ENCODE peak calls at places on chromosome 22, in ten cellular contexts. A is C1 segment of cervical spinal cord; H is colonic mucosa; P is CD4-positive, CD25-positive, alpha-beta regulatory T cell; I is G401; B is cardiac muscle cell; Z is endothelial cell of umbilical vein; S is stimulated activated CD4-positive, alpha-beta T cell treated with anti-CD3 and anti-CD28 coated beads, Interleukin-4, amount 100 ng/mL, for 48 hours; E is CD8-positive, alpha-beta T cell; G is activated naive CD4-positive, alpha-beta T cell. D is an unnamed sample.

GRCh38 chr22:33038131-33038772 is 19.9 kb downstream of the SYN3 start:
- DNase-seq in E (no peak), S (no peak), H (no peak), B (peak), P (no peak), I (peak), G (no peak), Z (no peak), A (no peak), D (no peak)

GRCh38 chr22:24801906-24802504 is 4.0 kb upstream of the SGSM1 start:
- DNase-seq in I (no peak), A (no peak), G (no peak), B (no peak), S (peak), P (peak), Z (no peak), H (no peak), E (no peak), D (no peak)

GRCh38 chr22:32904044-32904443 is 102.5 kb downstream of the TIMP3 start:
- DNase-seq in S (no peak), H (peak), E (no peak), Z (no peak), P (peak), I (peak), A (no peak), G (no peak), B (peak), D (peak)

GRCh38 chr22:46226577-46226976 is 23.5 kb downstream of the CDPF1 start:
- DNase-seq in P (no peak), S (no peak), I (no peak), E (no peak), G (no peak), A (no peak), B (no peak), Z (no peak), H (no peak), D (no peak)

GRCh38 chr22:45194686-45195085 is 31.0 kb downstream of the NUP50 start:
- DNase-seq in G (no peak), Z (no peak), P (no peak), B (no peak), E (no peak), A (no peak), I (no peak), S (no peak), H (no peak), D (no peak)

GRCh38 chr22:23292453-23293350 is 112.4 kb downstream of the BCR start:
- DNase-seq in Z (no peak), A (no peak), E (no peak), I (no peak), P (no peak), H (no peak), S (no peak), B (no peak), G (no peak), D (no peak)

GRCh38 chr22:26401726-26402125 is 27.3 kb upstream of the ASPHD2 start:
- DNase-seq in H (no peak), P (no peak), A (no peak), E (no peak), I (no peak), Z (no peak), S (no peak), B (no peak), G (no peak), D (no peak)

GRCh38 chr22:17783773-17784480 is 9.7 kb upstream of the BID start:
- DNase-seq in P (no peak), S (no peak), Z (no peak), E (no peak), B (no peak), A (no peak), H (no peak), G (no peak), I (no peak), D (no peak)